ENCODE peak calls at places on chromosome 9, in seven cellular contexts. One of them, this sample, is unnamed.

GRCh38 chr9:33709241-33709640 is 86.1 kb upstream of the PRSS3 start:
- DNase-seq in lower leg skin: no peak
- DNase-seq in H1: no peak
- DNase-seq in cardiac fibroblast: no peak
- DNase-seq in esophagus squamous epithelium: no peak
- DNase-seq in pancreas: no peak
- DNase-seq in mammary epithelial cell: no peak
- DNase-seq in this sample: no peak

GRCh38 chr9:108412755-108413154 is 443.0 kb downstream of the ACTL7B start:
- DNase-seq in lower leg skin: no peak
- DNase-seq in H1: peak
- DNase-seq in cardiac fibroblast: peak
- DNase-seq in esophagus squamous epithelium: no peak
- DNase-seq in pancreas: no peak
- DNase-seq in mammary epithelial cell: peak
- DNase-seq in this sample: no peak

GRCh38 chr9:12849486-12850010 is 74.7 kb downstream of the LURAP1L start:
- DNase-seq in lower leg skin: no peak
- DNase-seq in H1: no peak
- DNase-seq in cardiac fibroblast: no peak
- DNase-seq in esophagus squamous epithelium: no peak
- DNase-seq in pancreas: no peak
- DNase-seq in mammary epithelial cell: no peak
- DNase-seq in this sample: no peak

GRCh38 chr9:122860319-122861142 is 32.1 kb upstream of the PDCL start:
- DNase-seq in lower leg skin: no peak
- DNase-seq in H1: no peak
- DNase-seq in cardiac fibroblast: peak
- DNase-seq in esophagus squamous epithelium: no peak
- DNase-seq in pancreas: no peak
- DNase-seq in mammary epithelial cell: no peak
- DNase-seq in this sample: no peak

GRCh38 chr9:27124151-27124550 is 15.1 kb downstream of the TEK start:
- DNase-seq in lower leg skin: no peak
- DNase-seq in H1: no peak
- DNase-seq in cardiac fibroblast: peak
- DNase-seq in esophagus squamous epithelium: no peak
- DNase-seq in pancreas: no peak
- DNase-seq in mammary epithelial cell: no peak
- DNase-seq in this sample: no peak

GRCh38 chr9:134509306-134509705 is 132.3 kb upstream of the COL5A1 start:
- DNase-seq in lower leg skin: no peak
- DNase-seq in H1: no peak
- DNase-seq in cardiac fibroblast: no peak
- DNase-seq in esophagus squamous epithelium: no peak
- DNase-seq in pancreas: no peak
- DNase-seq in mammary epithelial cell: no peak
- DNase-seq in this sample: no peak

GRCh38 chr9:87725900-87726709 is at the start of gene CTSL:
- DNase-seq in lower leg skin: peak
- DNase-seq in H1: peak
- DNase-seq in cardiac fibroblast: peak
- DNase-seq in esophagus squamous epithelium: peak
- DNase-seq in pancreas: peak
- DNase-seq in mammary epithelial cell: peak
- DNase-seq in this sample: no peak

GRCh38 chr9:115391166-115391825 is 273.3 kb upstream of the TNC start:
- DNase-seq in lower leg skin: no peak
- DNase-seq in H1: no peak
- DNase-seq in cardiac fibroblast: no peak
- DNase-seq in esophagus squamous epithelium: no peak
- DNase-seq in pancreas: no peak
- DNase-seq in mammary epithelial cell: no peak
- DNase-seq in this sample: no peak

GRCh38 chr9:6414291-6414690 is 1.3 kb downstream of the UHRF2 start:
- DNase-seq in lower leg skin: no peak
- DNase-seq in H1: no peak
- DNase-seq in cardiac fibroblast: peak
- DNase-seq in esophagus squamous epithelium: no peak
- DNase-seq in pancreas: no peak
- DNase-seq in mammary epithelial cell: peak
- DNase-seq in this sample: no peak

GRCh38 chr9:110178281-110178680 is 29.7 kb downstream of the C9orf152 start:
- DNase-seq in lower leg skin: no peak
- DNase-seq in H1: no peak
- DNase-seq in cardiac fibroblast: no peak
- DNase-seq in esophagus squamous epithelium: no peak
- DNase-seq in pancreas: no peak
- DNase-seq in mammary epithelial cell: peak
- DNase-seq in this sample: no peak

GRCh38 chr9:121886759-121887485 is 206.2 kb downstream of the TTLL11 start:
- DNase-seq in lower leg skin: no peak
- DNase-seq in H1: no peak
- DNase-seq in cardiac fibroblast: no peak
- DNase-seq in esophagus squamous epithelium: no peak
- DNase-seq in pancreas: no peak
- DNase-seq in mammary epithelial cell: no peak
- DNase-seq in this sample: peak

GRCh38 chr9:34547960-34548603 is 25.3 kb upstream of the ENHO start:
- DNase-seq in lower leg skin: peak
- DNase-seq in H1: no peak
- DNase-seq in cardiac fibroblast: peak
- DNase-seq in esophagus squamous epithelium: no peak
- DNase-seq in pancreas: peak
- DNase-seq in mammary epithelial cell: peak
- DNase-seq in this sample: no peak

GRCh38 chr9:18071651-18072060 is 402.3 kb upstream of the ADAMTSL1 start:
- DNase-seq in lower leg skin: no peak
- DNase-seq in H1: no peak
- DNase-seq in cardiac fibroblast: peak
- DNase-seq in esophagus squamous epithelium: no peak
- DNase-seq in pancreas: no peak
- DNase-seq in mammary epithelial cell: no peak
- DNase-seq in this sample: no peak

GRCh38 chr9:130467371-130467770 is 22.6 kb downstream of the ASS1 start:
- DNase-seq in lower leg skin: no peak
- DNase-seq in H1: no peak
- DNase-seq in cardiac fibroblast: no peak
- DNase-seq in esophagus squamous epithelium: no peak
- DNase-seq in pancreas: no peak
- DNase-seq in mammary epithelial cell: no peak
- DNase-seq in this sample: no peak

GRCh38 chr9:137316012-137316981 is 14.2 kb upstream of the NRARP start:
- DNase-seq in lower leg skin: peak
- DNase-seq in H1: no peak
- DNase-seq in cardiac fibroblast: peak
- DNase-seq in esophagus squamous epithelium: no peak
- DNase-seq in pancreas: peak
- DNase-seq in mammary epithelial cell: peak
- DNase-seq in this sample: no peak

GRCh38 chr9:91340395-91340794 is 21.3 kb downstream of the AUH start:
- DNase-seq in lower leg skin: no peak
- DNase-seq in H1: no peak
- DNase-seq in cardiac fibroblast: no peak
- DNase-seq in esophagus squamous epithelium: no peak
- DNase-seq in pancreas: no peak
- DNase-seq in mammary epithelial cell: no peak
- DNase-seq in this sample: no peak

GRCh38 chr9:133514475-133515239 is 10.1 kb downstream of the MYMK start:
- DNase-seq in lower leg skin: no peak
- DNase-seq in H1: no peak
- DNase-seq in cardiac fibroblast: no peak
- DNase-seq in esophagus squamous epithelium: no peak
- DNase-seq in pancreas: no peak
- DNase-seq in mammary epithelial cell: no peak
- DNase-seq in this sample: no peak

GRCh38 chr9:122334916-122335315 is 35.9 kb upstream of the PTGS1 start:
- DNase-seq in lower leg skin: no peak
- DNase-seq in H1: no peak
- DNase-seq in cardiac fibroblast: peak
- DNase-seq in esophagus squamous epithelium: no peak
- DNase-seq in pancreas: no peak
- DNase-seq in mammary epithelial cell: no peak
- DNase-seq in this sample: no peak

GRCh38 chr9:21070171-21070571 is 7.6 kb downstream of the IFNB1 start:
- DNase-seq in lower leg skin: peak
- DNase-seq in H1: no peak
- DNase-seq in cardiac fibroblast: peak
- DNase-seq in esophagus squamous epithelium: no peak
- DNase-seq in pancreas: peak
- DNase-seq in mammary epithelial cell: peak
- DNase-seq in this sample: no peak

GRCh38 chr9:114316605-114317230 is 6.2 kb upstream of the ORM1 start:
- DNase-seq in lower leg skin: no peak
- DNase-seq in H1: no peak
- DNase-seq in cardiac fibroblast: no peak
- DNase-seq in esophagus squamous epithelium: no peak
- DNase-seq in pancreas: peak
- DNase-seq in mammary epithelial cell: no peak
- DNase-seq in this sample: peak

GRCh38 chr9:2228132-2228531 is 213.0 kb downstream of the SMARCA2 start:
- DNase-seq in lower leg skin: no peak
- DNase-seq in H1: peak
- DNase-seq in cardiac fibroblast: peak
- DNase-seq in esophagus squamous epithelium: no peak
- DNase-seq in pancreas: no peak
- DNase-seq in mammary epithelial cell: no peak
- DNase-seq in this sample: no peak

GRCh38 chr9:13716620-13717019 is 437.1 kb upstream of the MPDZ start:
- DNase-seq in lower leg skin: no peak
- DNase-seq in H1: no peak
- DNase-seq in cardiac fibroblast: no peak
- DNase-seq in esophagus squamous epithelium: no peak
- DNase-seq in pancreas: no peak
- DNase-seq in mammary epithelial cell: no peak
- DNase-seq in this sample: no peak

GRCh38 chr9:23849379-23849778 is 23.3 kb upstream of the ELAVL2 start:
- DNase-seq in lower leg skin: no peak
- DNase-seq in H1: no peak
- DNase-seq in cardiac fibroblast: no peak
- DNase-seq in esophagus squamous epithelium: no peak
- DNase-seq in pancreas: no peak
- DNase-seq in mammary epithelial cell: no peak
- DNase-seq in this sample: no peak

GRCh38 chr9:23851024-23851629 is 25.1 kb upstream of the ELAVL2 start:
- DNase-seq in lower leg skin: no peak
- DNase-seq in H1: peak
- DNase-seq in cardiac fibroblast: no peak
- DNase-seq in esophagus squamous epithelium: no peak
- DNase-seq in pancreas: no peak
- DNase-seq in mammary epithelial cell: peak
- DNase-seq in this sample: no peak

GRCh38 chr9:23855885-23856284 is 29.8 kb upstream of the ELAVL2 start:
- DNase-seq in lower leg skin: no peak
- DNase-seq in H1: no peak
- DNase-seq in cardiac fibroblast: no peak
- DNase-seq in esophagus squamous epithelium: no peak
- DNase-seq in pancreas: no peak
- DNase-seq in mammary epithelial cell: no peak
- DNase-seq in this sample: no peak

GRCh38 chr9:23850242-23851023 is 24.4 kb upstream of the ELAVL2 start:
- DNase-seq in lower leg skin: no peak
- DNase-seq in H1: no peak
- DNase-seq in cardiac fibroblast: no peak
- DNase-seq in esophagus squamous epithelium: no peak
- DNase-seq in pancreas: no peak
- DNase-seq in mammary epithelial cell: peak
- DNase-seq in this sample: no peak
- H3K4me3 ChIP-seq in lower leg skin: peak
- H3K4me3 ChIP-seq in H1: peak
- H3K4me3 ChIP-seq in cardiac fibroblast: no peak
- H3K4me3 ChIP-seq in esophagus squamous epithelium: peak
- H3K4me3 ChIP-seq in pancreas: peak
- H3K4me3 ChIP-seq in mammary epithelial cell: peak
- H3K4me3 ChIP-seq in this sample: peak

GRCh38 chr9:84851935-84852585 is 182.5 kb downstream of the NTRK2 start:
- DNase-seq in lower leg skin: peak
- DNase-seq in H1: peak
- DNase-seq in cardiac fibroblast: peak
- DNase-seq in esophagus squamous epithelium: no peak
- DNase-seq in pancreas: no peak
- DNase-seq in mammary epithelial cell: peak
- DNase-seq in this sample: no peak
- H3K4me3 ChIP-seq in lower leg skin: no peak
- H3K4me3 ChIP-seq in H1: no peak
- H3K4me3 ChIP-seq in cardiac fibroblast: no peak
- H3K4me3 ChIP-seq in esophagus squamous epithelium: no peak
- H3K4me3 ChIP-seq in pancreas: no peak
- H3K4me3 ChIP-seq in mammary epithelial cell: no peak
- H3K4me3 ChIP-seq in this sample: no peak

GRCh38 chr9:117414220-117414905 is 494 bp downstream of the ASTN2 start:
- DNase-seq in lower leg skin: no peak
- DNase-seq in H1: no peak
- DNase-seq in cardiac fibroblast: no peak
- DNase-seq in esophagus squamous epithelium: no peak
- DNase-seq in pancreas: peak
- DNase-seq in mammary epithelial cell: peak
- DNase-seq in this sample: no peak

GRCh38 chr9:117414906-117415583 is at the start of gene ASTN2:
- DNase-seq in lower leg skin: no peak
- DNase-seq in H1: no peak
- DNase-seq in cardiac fibroblast: no peak
- DNase-seq in esophagus squamous epithelium: no peak
- DNase-seq in pancreas: peak
- DNase-seq in mammary epithelial cell: no peak
- DNase-seq in this sample: no peak

GRCh38 chr9:117412006-117412715 is 2.7 kb downstream of the ASTN2 start:
- DNase-seq in lower leg skin: no peak
- DNase-seq in H1: no peak
- DNase-seq in cardiac fibroblast: no peak
- DNase-seq in esophagus squamous epithelium: no peak
- DNase-seq in pancreas: no peak
- DNase-seq in mammary epithelial cell: no peak
- DNase-seq in this sample: no peak

GRCh38 chr9:117412841-117413240 is 2.0 kb downstream of the ASTN2 start:
- DNase-seq in lower leg skin: no peak
- DNase-seq in H1: no peak
- DNase-seq in cardiac fibroblast: no peak
- DNase-seq in esophagus squamous epithelium: no peak
- DNase-seq in pancreas: peak
- DNase-seq in mammary epithelial cell: no peak
- DNase-seq in this sample: no peak

GRCh38 chr9:117413346-117414219 is 1.3 kb downstream of the ASTN2 start:
- DNase-seq in lower leg skin: no peak
- DNase-seq in H1: no peak
- DNase-seq in cardiac fibroblast: no peak
- DNase-seq in esophagus squamous epithelium: no peak
- DNase-seq in pancreas: peak
- DNase-seq in mammary epithelial cell: peak
- DNase-seq in this sample: no peak
- H3K4me3 ChIP-seq in lower leg skin: no peak
- H3K4me3 ChIP-seq in H1: peak
- H3K4me3 ChIP-seq in cardiac fibroblast: no peak
- H3K4me3 ChIP-seq in esophagus squamous epithelium: peak
- H3K4me3 ChIP-seq in pancreas: peak
- H3K4me3 ChIP-seq in mammary epithelial cell: no peak
- H3K4me3 ChIP-seq in this sample: peak

DNA sequence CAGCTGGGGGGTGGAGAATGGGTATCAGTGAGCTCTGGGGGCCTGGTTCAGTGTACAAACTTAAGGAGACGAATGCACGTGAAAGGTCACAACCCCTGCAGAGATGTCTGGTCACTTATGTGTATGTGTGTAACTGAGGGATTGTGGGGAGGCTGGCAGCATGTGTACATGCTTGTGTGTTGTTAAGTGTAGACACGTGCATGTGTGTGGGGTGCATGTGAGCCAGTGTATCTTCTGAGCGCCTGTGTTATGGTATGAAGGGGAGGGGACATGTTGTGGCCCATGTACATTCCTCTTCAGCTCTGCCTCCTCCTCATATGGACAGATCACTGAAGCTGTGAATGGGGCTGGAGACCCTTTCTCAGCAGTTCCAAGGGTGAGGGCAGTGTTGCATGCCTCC is 2.0 kb downstream of the TMEM8B start:
- DNase-seq in lower leg skin: no peak
- DNase-seq in H1: no peak
- DNase-seq in cardiac fibroblast: no peak
- DNase-seq in esophagus squamous epithelium: no peak
- DNase-seq in pancreas: no peak
- DNase-seq in mammary epithelial cell: no peak
- DNase-seq in this sample: no peak
- H3K4me3 ChIP-seq in lower leg skin: no peak
- H3K4me3 ChIP-seq in H1: no peak
- H3K4me3 ChIP-seq in cardiac fibroblast: no peak
- H3K4me3 ChIP-seq in esophagus squamous epithelium: no peak
- H3K4me3 ChIP-seq in pancreas: no peak
- H3K4me3 ChIP-seq in mammary epithelial cell: no peak
- H3K4me3 ChIP-seq in this sample: no peak